ENCODE peak calls at places on chromosomes 7 and 10, in four cellular contexts. O, V, Q and M are unnamed samples.

GRCh38 chr7:16993543-16993942 is 111.8 kb upstream of the AGR3 start:
- DNase-seq in Q (no peak), O (no peak), V (no peak), M (no peak)

GRCh38 chr10:83023647-83024046 is 1115.7 kb upstream of the GHITM start:
- DNase-seq in Q (no peak), O (no peak), V (no peak), M (no peak)

GRCh38 chr7:117188949-117189348 is 133.9 kb downstream of the WNT2 start:
- DNase-seq in Q (no peak), V (no peak), O (no peak), M (no peak)

GRCh38 chr10:4134701-4135100 is 349.7 kb upstream of the KLF6 start:
- DNase-seq in Q (no peak), V (no peak), O (no peak), M (no peak)

GRCh38 chr10:96740579-96741281 is 20.4 kb upstream of the PIK3AP1 start:
- DNase-seq in V (no peak), Q (no peak), O (peak), M (no peak)

GRCh38 chr10:89332718-89333281 is 5.0 kb downstream of the IFIT3 start:
- DNase-seq in O (no peak), Q (no peak), V (no peak), M (no peak)

GRCh38 chr10:58952747-58953466 is 223.5 kb upstream of the PHYHIPL start:
- DNase-seq in V (no peak), O (peak), Q (no peak), M (no peak)

GRCh38 chr10:49187950-49188761 is at the start of gene TMEM273:
- DNase-seq in V (no peak), Q (no peak), O (no peak), M (no peak)

GRCh38 chr10:130372222-130372621 is 236.0 kb downstream of the GLRX3 start:
- DNase-seq in O (no peak), Q (no peak), V (no peak), M (no peak)

GRCh38 chr10:77784856-77785255 is 141.7 kb downstream of the DLG5 start:
- DNase-seq in V (no peak), Q (no peak), O (peak), M (no peak)

GRCh38 chr10:48459270-48460147 is 145.4 kb downstream of the ARHGAP22 start:
- DNase-seq in O (no peak), V (no peak), Q (peak), M (no peak)

GRCh38 chr7:106205621-106206222 is 79.1 kb downstream of the NAMPT start:
- DNase-seq in V (no peak), Q (no peak), O (peak), M (no peak)

GRCh38 chr7:127708201-127708600 is 56.2 kb downstream of the SND1 start:
- DNase-seq in V (no peak), Q (no peak), O (no peak), M (no peak)

GRCh38 chr10:17181751-17182150 is 19.7 kb downstream of the TRDMT1 start:
- DNase-seq in Q (no peak), O (peak), V (no peak), M (no peak)

GRCh38 chr7:79453558-79454324 is at the start of gene MAGI2:
- DNase-seq in O (peak), V (no peak), Q (no peak), M (no peak)

GRCh38 chr10:14945097-14945496 is 8.8 kb downstream of the DCLRE1C start:
- DNase-seq in O (peak), Q (no peak), V (no peak), M (no peak)

GRCh38 chr10:72016608-72017310 is 52.6 kb downstream of the CHST3 start:
- DNase-seq in O (no peak), Q (no peak), V (no peak), M (no peak)

GRCh38 chr10:122878799-122879338 is 512 bp downstream of the FAM24B start:
- DNase-seq in Q (no peak), V (no peak), O (no peak), M (no peak)

GRCh38 chr10:23535381-23535780 is 96.5 kb downstream of the OTUD1 start:
- DNase-seq in V (no peak), O (no peak), Q (no peak), M (no peak)

GRCh38 chr7:80294321-80294720 is 159.7 kb downstream of the GNAI1 start:
- DNase-seq in O (peak), Q (no peak), V (no peak), M (no peak)

GRCh38 chr7:106110238-106110560 is 1.9 kb downstream of the SYPL1 start:
- DNase-seq in O (peak), Q (no peak), V (no peak), M (no peak)

GRCh38 chr7:116177009-116177408 is 33.3 kb upstream of the TES start:
- DNase-seq in O (peak), Q (no peak), V (no peak), M (no peak)